ENCODE peak calls at places on chromosome 18, in four cellular contexts. One of them, this sample, is unnamed.

GRCh38 chr18:67513285-67513684 is 3.2 kb downstream of the DSEL start:
- DNase-seq in K562: no peak
- DNase-seq in H1: no peak
- DNase-seq in GM12878: no peak
- DNase-seq in this sample: no peak

GRCh38 chr18:40672590-40672989 is 1282.4 kb upstream of the PIK3C3 start:
- DNase-seq in H1: peak
- DNase-seq in K562: no peak
- DNase-seq in GM12878: no peak
- DNase-seq in this sample: no peak

GRCh38 chr18:70243545-70243944 is 38.1 kb upstream of the RTTN start:
- DNase-seq in K562: no peak
- DNase-seq in H1: no peak
- DNase-seq in GM12878: no peak
- DNase-seq in this sample: no peak

GRCh38 chr18:9782073-9782857 is 74.2 kb downstream of the RAB31 start:
- DNase-seq in K562: no peak
- DNase-seq in GM12878: no peak
- DNase-seq in H1: no peak
- DNase-seq in this sample: no peak

GRCh38 chr18:62452280-62452824 is 70.5 kb upstream of the ZCCHC2 start:
- DNase-seq in K562: no peak
- DNase-seq in GM12878: no peak
- DNase-seq in H1: no peak
- DNase-seq in this sample: no peak

GRCh38 chr18:75612491-75612890 is 185.0 kb upstream of the SMIM21 start:
- DNase-seq in H1: no peak
- DNase-seq in GM12878: no peak
- DNase-seq in K562: no peak
- DNase-seq in this sample: no peak

GRCh38 chr18:62325806-62326645 is 916 bp downstream of the TNFRSF11A start:
- DNase-seq in H1: no peak
- DNase-seq in GM12878: no peak
- DNase-seq in K562: no peak
- DNase-seq in this sample: peak

GRCh38 chr18:73352546-73352945 is 484.8 kb upstream of the NETO1 start:
- DNase-seq in GM12878: no peak
- DNase-seq in K562: no peak
- DNase-seq in H1: no peak
- DNase-seq in this sample: no peak

GRCh38 chr18:11669271-11669947 is 19.7 kb upstream of the GNAL start:
- DNase-seq in GM12878: no peak
- DNase-seq in K562: no peak
- DNase-seq in H1: no peak
- DNase-seq in this sample: no peak

GRCh38 chr18:58456625-58457024 is 172.3 kb downstream of the ALPK2 start:
- DNase-seq in K562: no peak
- DNase-seq in H1: no peak
- DNase-seq in GM12878: no peak
- DNase-seq in this sample: no peak

GRCh38 chr18:57077786-57078552 is 68.9 kb upstream of the BOD1L2 start:
- DNase-seq in GM12878: peak
- DNase-seq in H1: no peak
- DNase-seq in K562: no peak
- DNase-seq in this sample: no peak

GRCh38 chr18:74373428-74373827 is 57.8 kb downstream of the C18orf63 start:
- DNase-seq in H1: no peak
- DNase-seq in GM12878: no peak
- DNase-seq in K562: no peak
- DNase-seq in this sample: no peak

GRCh38 chr18:48927286-48928080 is 23.3 kb downstream of the SMAD7 start:
- DNase-seq in H1: no peak
- DNase-seq in K562: no peak
- DNase-seq in GM12878: no peak
- DNase-seq in this sample: no peak

GRCh38 chr18:34913837-34914755 is 127.1 kb upstream of the MAPRE2 start:
- DNase-seq in GM12878: no peak
- DNase-seq in K562: no peak
- DNase-seq in H1: no peak
- DNase-seq in this sample: no peak

GRCh38 chr18:58862851-58863538 is 1.7 kb upstream of the ZNF532 start:
- DNase-seq in GM12878: no peak
- DNase-seq in K562: no peak
- DNase-seq in H1: no peak
- DNase-seq in this sample: peak

GRCh38 chr18:64137914-64138313 is 11.0 kb downstream of the LINC00305 start:
- DNase-seq in H1: no peak
- DNase-seq in K562: no peak
- DNase-seq in GM12878: no peak
- DNase-seq in this sample: no peak

GRCh38 chr18:74929110-74929509 is 279.8 kb downstream of the PTGR3 start:
- DNase-seq in H1: no peak
- DNase-seq in GM12878: no peak
- DNase-seq in K562: no peak
- DNase-seq in this sample: peak

GRCh38 chr18:73414598-73414997 is 546.8 kb upstream of the NETO1 start:
- DNase-seq in H1: no peak
- DNase-seq in GM12878: no peak
- DNase-seq in K562: no peak
- DNase-seq in this sample: no peak

GRCh38 chr18:40911582-40912254 is 1043.3 kb upstream of the PIK3C3 start:
- DNase-seq in H1: no peak
- DNase-seq in GM12878: no peak
- DNase-seq in K562: no peak
- DNase-seq in this sample: no peak

GRCh38 chr18:13425357-13426095 is 207.0 kb downstream of the LDLRAD4 start:
- DNase-seq in GM12878: no peak
- DNase-seq in H1: no peak
- DNase-seq in K562: no peak
- DNase-seq in this sample: no peak

GRCh38 chr18:13611616-13612110 is 114.7 kb downstream of the FAM210A start:
- DNase-seq in K562: no peak
- DNase-seq in GM12878: no peak
- DNase-seq in H1: no peak
- DNase-seq in this sample: peak

GRCh38 chr18:14978962-14979535 is 231.1 kb downstream of the ANKRD30B start:
- DNase-seq in H1: no peak
- DNase-seq in GM12878: no peak
- DNase-seq in K562: peak
- DNase-seq in this sample: peak

GRCh38 chr18:59386909-59387515 is 27.9 kb upstream of the LMAN1 start:
- DNase-seq in H1: peak
- DNase-seq in K562: no peak
- DNase-seq in GM12878: no peak
- DNase-seq in this sample: no peak

GRCh38 chr18:61334491-61334850 is 1.2 kb downstream of the CDH20 start:
- DNase-seq in K562: no peak
- DNase-seq in H1: no peak
- DNase-seq in GM12878: no peak
- DNase-seq in this sample: no peak

GRCh38 chr18:21112140-21112473 is 494 bp upstream of the ROCK1 start:
- DNase-seq in K562: no peak
- DNase-seq in H1: no peak
- DNase-seq in GM12878: no peak
- DNase-seq in this sample: no peak

GRCh38 chr18:7840445-7840844 is 273.3 kb downstream of the PTPRM start:
- DNase-seq in H1: no peak
- DNase-seq in K562: no peak
- DNase-seq in GM12878: no peak
- DNase-seq in this sample: no peak

GRCh38 chr18:49521251-49521650 is 34.2 kb upstream of the C18orf32 start:
- DNase-seq in H1: no peak
- DNase-seq in GM12878: no peak
- DNase-seq in K562: no peak
- DNase-seq in this sample: no peak

GRCh38 chr18:32772580-32773186 is at the start of gene KLHL14:
- DNase-seq in H1: no peak
- DNase-seq in GM12878: no peak
- DNase-seq in K562: no peak
- DNase-seq in this sample: no peak

GRCh38 chr18:32770651-32771168 is 2.1 kb downstream of the KLHL14 start:
- DNase-seq in H1: no peak
- DNase-seq in GM12878: no peak
- DNase-seq in K562: no peak
- DNase-seq in this sample: peak

GRCh38 chr18:32771169-32771751 is 1.6 kb downstream of the KLHL14 start:
- DNase-seq in GM12878: no peak
- DNase-seq in K562: no peak
- DNase-seq in H1: no peak
- DNase-seq in this sample: peak

GRCh38 chr18:32773187-32773712 is 427 bp upstream of the KLHL14 start:
- DNase-seq in K562: no peak
- DNase-seq in H1: no peak
- DNase-seq in GM12878: no peak
- DNase-seq in this sample: no peak

GRCh38 chr18:32771871-32772499 is 838 bp downstream of the KLHL14 start:
- DNase-seq in GM12878: no peak
- DNase-seq in H1: no peak
- DNase-seq in K562: no peak
- DNase-seq in this sample: peak
- TF ChIP-seq NRF1 in GM12878: no peak
- TF ChIP-seq NRF1 in H1: no peak
- TF ChIP-seq NRF1 in K562: no peak
- TF ChIP-seq NRF1 in this sample: no peak

GRCh38 chr18:702957-703659 is 9.3 kb downstream of the ENOSF1 start:
- DNase-seq in GM12878: no peak
- DNase-seq in H1: no peak
- DNase-seq in K562: no peak
- DNase-seq in this sample: no peak
- TF ChIP-seq NRF1 in GM12878: no peak
- TF ChIP-seq NRF1 in H1: no peak
- TF ChIP-seq NRF1 in K562: no peak
- TF ChIP-seq NRF1 in this sample: no peak

DNA sequence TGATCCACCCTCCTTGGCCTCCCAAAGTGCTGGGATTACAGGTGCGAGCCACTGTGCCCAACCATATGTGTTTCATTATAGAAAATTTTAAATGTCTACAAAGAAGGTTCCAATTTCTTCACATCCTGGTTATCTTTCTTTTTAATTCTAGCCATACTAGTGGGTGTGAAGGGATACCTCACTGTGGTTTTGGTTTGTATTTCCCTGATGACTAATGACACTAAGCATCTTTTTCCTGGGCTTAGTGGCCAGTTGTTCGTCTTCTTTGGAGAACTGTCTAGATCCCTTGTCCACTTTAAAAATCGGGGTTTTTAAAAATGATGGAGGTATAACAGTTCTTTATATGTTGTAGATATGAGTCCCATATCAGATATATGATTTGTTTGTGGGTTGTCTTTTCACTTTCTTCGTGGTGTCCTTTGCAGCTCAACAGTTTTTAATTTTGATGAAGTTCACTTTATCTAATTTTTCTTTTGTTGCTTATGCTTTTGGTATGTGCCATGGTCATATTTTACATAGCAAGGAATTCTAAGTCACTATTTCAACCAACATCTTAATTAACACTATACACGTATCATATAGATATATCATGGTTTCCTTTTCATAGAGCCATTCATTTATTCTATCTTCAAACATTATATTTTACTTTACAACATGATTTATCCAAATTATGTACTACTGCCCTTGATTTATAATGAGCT is 135.0 kb upstream of the RIOK3 start:
- DNase-seq in K562: no peak
- DNase-seq in H1: no peak
- DNase-seq in GM12878: no peak
- DNase-seq in this sample: no peak
- TF ChIP-seq NRF1 in K562: no peak
- TF ChIP-seq NRF1 in H1: no peak
- TF ChIP-seq NRF1 in GM12878: no peak
- TF ChIP-seq NRF1 in this sample: no peak

GRCh38 chr18:44882163-44882881 is 201.6 kb downstream of the SETBP1 start:
- DNase-seq in K562: no peak
- DNase-seq in GM12878: no peak
- DNase-seq in H1: no peak
- DNase-seq in this sample: no peak
- TF ChIP-seq NRF1 in K562: no peak
- TF ChIP-seq NRF1 in GM12878: no peak
- TF ChIP-seq NRF1 in H1: no peak
- TF ChIP-seq NRF1 in this sample: no peak

GRCh38 chr18:2244641-2245040 is 326.7 kb downstream of the METTL4 start:
- DNase-seq in H1: no peak
- DNase-seq in K562: no peak
- DNase-seq in GM12878: no peak
- DNase-seq in this sample: no peak
- TF ChIP-seq NRF1 in H1: no peak
- TF ChIP-seq NRF1 in K562: no peak
- TF ChIP-seq NRF1 in GM12878: no peak
- TF ChIP-seq NRF1 in this sample: no peak

DNA sequence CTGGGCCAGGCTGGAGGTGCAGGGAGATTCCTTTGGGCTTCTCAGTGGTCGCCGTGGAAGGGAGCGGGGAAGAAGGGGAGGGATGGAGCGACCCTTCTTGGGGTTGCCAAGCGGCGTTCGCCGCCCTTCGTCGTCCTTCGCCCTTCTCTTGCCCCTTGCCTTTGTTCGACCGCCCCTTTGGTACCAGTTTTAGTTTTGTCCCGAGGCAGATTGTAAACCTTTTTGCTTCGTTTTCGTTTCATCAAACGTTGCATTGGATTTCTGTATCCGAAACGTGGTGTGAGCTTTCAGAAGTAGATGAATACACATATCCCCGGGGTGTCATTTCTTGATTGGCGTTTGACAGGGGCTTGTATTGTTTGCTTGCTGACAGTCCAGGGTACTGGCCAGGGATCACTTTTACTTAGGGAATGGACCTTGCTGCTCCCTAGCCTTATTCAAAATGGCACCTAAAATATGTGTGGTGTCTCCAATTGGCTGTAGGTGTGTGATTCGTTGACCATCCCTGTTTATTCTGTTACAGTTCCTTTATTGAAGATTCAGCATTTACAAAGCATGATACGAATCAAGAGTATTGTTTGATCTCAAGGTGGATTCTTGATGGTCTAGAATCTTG is 788 bp downstream of the USP14 start:
- DNase-seq in K562: no peak
- DNase-seq in GM12878: no peak
- DNase-seq in H1: no peak
- DNase-seq in this sample: peak
- TF ChIP-seq NRF1 in K562: no peak
- TF ChIP-seq NRF1 in GM12878: no peak
- TF ChIP-seq NRF1 in H1: no peak
- TF ChIP-seq NRF1 in this sample: no peak